ENCODE peak calls at places on chromosomes 16 and 17, in nine cellular contexts. G is NCI-H1105 treated with DMSO at 0.1 percent for 48 hours; O is activated CD4-positive, alpha-beta T cell treated with anti-CD3 and anti-CD28 coated beads, Interleukin-2, amount 50 U/mL, for 1 hour; X is esophagus squamous epithelium; E is IMR-90; F is amygdala; L is left cardiac atrium; K is heart left ventricle; R is H54. A is an unnamed sample.

GRCh38 chr17:48181653-48182052 is 74.1 kb downstream of the SNX11 start:
- DNase-seq in G (peak), O (no peak), X (no peak), E (peak), F (no peak), L (no peak), K (no peak), R (no peak), A (no peak)

GRCh38 chr17:50192873-50193274 is 8.6 kb downstream of the COL1A1 start:
- DNase-seq in G (no peak), O (no peak), X (no peak), E (no peak), F (no peak), L (no peak), K (peak), R (no peak), A (no peak)

GRCh38 chr17:39754958-39755549 is 17.3 kb downstream of the GRB7 start:
- DNase-seq in G (no peak), O (peak), X (no peak), E (no peak), F (no peak), L (no peak), K (no peak), R (no peak), A (no peak)

GRCh38 chr17:65503557-65503956 is 57.9 kb downstream of the AXIN2 start:
- DNase-seq in G (no peak), O (no peak), X (no peak), E (no peak), F (no peak), L (no peak), K (no peak), R (no peak), A (no peak)

GRCh38 chr17:50189396-50190277 is 11.8 kb downstream of the COL1A1 start:
- DNase-seq in G (no peak), O (no peak), X (no peak), E (peak), F (no peak), L (no peak), K (no peak), R (no peak), A (no peak)

GRCh38 chr17:42618442-42619150 is 9.1 kb downstream of the TUBG1 start:
- DNase-seq in G (peak), O (no peak), X (no peak), E (no peak), F (no peak), L (peak), K (peak), R (no peak), A (no peak)

GRCh38 chr16:79602615-79603014 is 2.1 kb upstream of the MAF start:
- DNase-seq in G (no peak), O (no peak), X (no peak), E (no peak), F (no peak), L (no peak), K (no peak), R (no peak), A (no peak)

GRCh38 chr16:84879569-84880487 is 60.0 kb downstream of the CRISPLD2 start:
- DNase-seq in G (no peak), O (no peak), X (no peak), E (no peak), F (no peak), L (no peak), K (peak), R (peak), A (no peak)

GRCh38 chr17:3978421-3979275 is 14.4 kb upstream of the ATP2A3 start:
- DNase-seq in G (peak), O (no peak), X (no peak), E (no peak), F (no peak), L (peak), K (no peak), R (no peak), A (no peak)

GRCh38 chr16:81266680-81267095 is 28.2 kb downstream of the BCO1 start:
- DNase-seq in G (no peak), O (no peak), X (no peak), E (no peak), F (no peak), L (no peak), K (no peak), R (peak), A (no peak)

GRCh38 chr16:75764154-75764768 is 38.0 kb upstream of the CPHXL start:
- DNase-seq in G (peak), O (peak), X (no peak), E (peak), F (peak), L (peak), K (no peak), R (peak), A (no peak)

GRCh38 chr17:1627219-1627986 is 1.2 kb downstream of the SLC43A2 start:
- DNase-seq in G (no peak), O (no peak), X (no peak), E (no peak), F (no peak), L (no peak), K (peak), R (no peak), A (peak)

GRCh38 chr17:9090641-9091096 is 69.4 kb downstream of the NTN1 start:
- DNase-seq in G (no peak), O (no peak), X (no peak), E (no peak), F (no peak), L (no peak), K (no peak), R (no peak), A (peak)

GRCh38 chr16:58196898-58197313 is 1.0 kb downstream of the CSNK2A2 start:
- DNase-seq in G (no peak), O (no peak), X (no peak), E (peak), F (no peak), L (no peak), K (no peak), R (no peak), A (no peak)

GRCh38 chr17:17048106-17048505 is 5.8 kb downstream of the MPRIP start:
- DNase-seq in G (no peak), O (no peak), X (no peak), E (no peak), F (no peak), L (no peak), K (no peak), R (no peak), A (peak)

GRCh38 chr17:30203471-30203981 is 32.0 kb downstream of the SLC6A4 start:
- DNase-seq in G (no peak), O (no peak), X (no peak), E (no peak), F (no peak), L (no peak), K (no peak), R (no peak), A (no peak)

GRCh38 chr17:34633351-34633750 is 54.0 kb downstream of the TMEM132E start:
- DNase-seq in G (peak), O (no peak), X (no peak), E (no peak), F (no peak), L (no peak), K (no peak), R (no peak), A (no peak)

GRCh38 chr17:61495161-61495857 is 43.1 kb downstream of the TBX4 start:
- DNase-seq in G (no peak), O (no peak), X (no peak), E (peak), F (no peak), L (no peak), K (no peak), R (peak), A (no peak)

GRCh38 chr16:72952404-72953301 is 95.3 kb downstream of the ZFHX3 start:
- DNase-seq in G (no peak), O (no peak), X (no peak), E (peak), F (no peak), L (no peak), K (no peak), R (no peak), A (no peak)

GRCh38 chr16:87384162-87384999 is 805 bp upstream of the FBXO31 start:
- DNase-seq in G (peak), O (no peak), X (no peak), E (no peak), F (no peak), L (peak), K (peak), R (peak), A (peak)

GRCh38 chr17:74846621-74847020 is 13.1 kb downstream of the GRIN2C start:
- DNase-seq in G (no peak), O (no peak), X (no peak), E (no peak), F (no peak), L (no peak), K (no peak), R (no peak), A (no peak)

GRCh38 chr16:86663691-86664517 is 85.6 kb downstream of the FOXL1 start:
- DNase-seq in G (no peak), O (no peak), X (no peak), E (peak), F (no peak), L (no peak), K (no peak), R (no peak), A (no peak)

GRCh38 chr17:8121531-8122390 is 2.1 kb downstream of the HES7 start:
- DNase-seq in G (peak), O (no peak), X (no peak), E (peak), F (peak), L (no peak), K (no peak), R (no peak), A (no peak)

GRCh38 chr16:89737341-89738071 is 16.2 kb downstream of the ZNF276 start:
- DNase-seq in G (no peak), O (peak), X (no peak), E (no peak), F (no peak), L (no peak), K (no peak), R (no peak), A (no peak)

GRCh38 chr17:5562172-5562571 is 22.1 kb downstream of the NLRP1 start:
- DNase-seq in G (no peak), O (no peak), X (no peak), E (no peak), F (no peak), L (no peak), K (no peak), R (no peak), A (no peak)

GRCh38 chr17:75864448-75864871 is 9.3 kb upstream of the WBP2 start:
- DNase-seq in G (no peak), O (no peak), X (no peak), E (peak), F (no peak), L (peak), K (peak), R (peak), A (no peak)

GRCh38 chr16:48365601-48366164 is 19.5 kb downstream of the SIAH1 start:
- DNase-seq in G (peak), O (peak), X (peak), E (peak), F (peak), L (peak), K (peak), R (peak), A (peak)

GRCh38 chr17:41655611-41656111 is 31.3 kb upstream of the KRT17 start:
- DNase-seq in G (peak), O (no peak), X (no peak), E (no peak), F (no peak), L (no peak), K (no peak), R (no peak), A (no peak)

GRCh38 chr16:28279006-28279405 is 13.3 kb upstream of the SBK1 start:
- DNase-seq in G (no peak), O (no peak), X (no peak), E (no peak), F (no peak), L (no peak), K (no peak), R (no peak), A (no peak)

GRCh38 chr16:84072014-84072413 is 29.4 kb upstream of the SLC38A8 start:
- DNase-seq in G (no peak), O (no peak), X (no peak), E (peak), F (no peak), L (peak), K (no peak), R (no peak), A (no peak)